ENCODE peak calls at places on chromosomes 5 and 9, in five cellular contexts. U is left ventricle myocardium inferior; K is A549; S is CD8-positive, alpha-beta T cell; N is fibroblast of villous mesenchyme. A is an unnamed sample.

GRCh38 chr5:80644900-80645299 is 9.6 kb upstream of the MSH3 start:
- DNase-seq in K (no peak), N (no peak), U (no peak), S (no peak), A (peak)

GRCh38 chr5:82346376-82347212 is 68.4 kb upstream of the RPS23 start:
- DNase-seq in S (no peak), N (no peak), U (peak), K (no peak), A (no peak)

GRCh38 chr9:136019041-136019680 is 58.0 kb upstream of the UBAC1 start:
- DNase-seq in N (no peak), S (no peak), K (no peak), U (peak), A (no peak)

GRCh38 chr9:91857291-91857781 is 92.7 kb downstream of the ROR2 start:
- DNase-seq in U (no peak), S (no peak), N (peak), K (no peak), A (no peak)

GRCh38 chr9:35001803-35002502 is 12.4 kb downstream of the DNAJB5 start:
- DNase-seq in N (peak), U (no peak), K (no peak), S (no peak), A (peak)

GRCh38 chr9:100186356-100186755 is 87.3 kb downstream of the INVS start:
- DNase-seq in N (peak), U (no peak), S (no peak), K (no peak), A (no peak)

GRCh38 chr9:113219972-113220371 is 1.1 kb downstream of the FKBP15 start:
- DNase-seq in U (no peak), N (peak), S (no peak), K (no peak), A (peak)

GRCh38 chr9:38012767-38013450 is 56.1 kb downstream of the SHB start:
- DNase-seq in U (no peak), S (no peak), N (no peak), K (no peak), A (no peak)

GRCh38 chr9:79581388-79581787 is 9.6 kb downstream of the TLE4 start:
- DNase-seq in U (no peak), K (no peak), S (no peak), N (peak), A (peak)

GRCh38 chr5:91224459-91224858 is 158.7 kb downstream of the ARRDC3 start:
- DNase-seq in N (no peak), U (no peak), S (no peak), K (no peak), A (no peak)

GRCh38 chr5:55226934-55227737 is at the start of gene MCIDAS:
- DNase-seq in U (peak), K (peak), N (peak), S (no peak), A (no peak)

GRCh38 chr9:98189412-98189811 is 3.0 kb downstream of the CORO2A start:
- DNase-seq in S (no peak), U (no peak), K (no peak), N (no peak), A (no peak)

GRCh38 chr9:132116583-132116982 is 36.9 kb upstream of the MED27 start:
- DNase-seq in U (no peak), K (no peak), S (no peak), N (no peak), A (no peak)

GRCh38 chr5:172377856-172378255 is 76.5 kb downstream of the SH3PXD2B start:
- DNase-seq in U (no peak), K (no peak), N (no peak), S (no peak), A (no peak)

GRCh38 chr9:34675048-34675714 is 12.7 kb upstream of the CCL27 start:
- DNase-seq in U (peak), S (no peak), K (peak), N (peak), A (peak)

GRCh38 chr5:12003680-12004079 is 99.4 kb upstream of the CTNND2 start:
- DNase-seq in U (no peak), S (no peak), K (no peak), N (no peak), A (no peak)

GRCh38 chr5:143261748-143262392 is 141.6 kb downstream of the NR3C1 start:
- DNase-seq in S (no peak), K (no peak), N (peak), U (no peak), A (peak)

GRCh38 chr5:15704397-15704947 is 204.5 kb downstream of the FBXL7 start:
- DNase-seq in S (no peak), U (no peak), N (no peak), K (no peak), A (peak)

GRCh38 chr5:111984044-111984443 is 227.1 kb upstream of the NREP start:
- DNase-seq in S (no peak), U (no peak), K (peak), N (peak), A (peak)

GRCh38 chr5:127442085-127442484 is 75.4 kb upstream of the PRRC1 start:
- DNase-seq in N (peak), U (no peak), K (peak), S (no peak), A (peak)

GRCh38 chr5:73694089-73694488 is 68.1 kb downstream of the ARHGEF28 start:
- DNase-seq in N (no peak), U (no peak), S (no peak), K (no peak), A (no peak)

GRCh38 chr9:38718148-38718547 is 1.8 kb downstream of the FAM240B start:
- DNase-seq in S (no peak), U (no peak), K (no peak), N (no peak), A (no peak)

GRCh38 chr5:78492216-78492615 is 131.8 kb downstream of the SCAMP1 start:
- DNase-seq in S (no peak), U (no peak), N (no peak), K (no peak), A (no peak)

DNA sequence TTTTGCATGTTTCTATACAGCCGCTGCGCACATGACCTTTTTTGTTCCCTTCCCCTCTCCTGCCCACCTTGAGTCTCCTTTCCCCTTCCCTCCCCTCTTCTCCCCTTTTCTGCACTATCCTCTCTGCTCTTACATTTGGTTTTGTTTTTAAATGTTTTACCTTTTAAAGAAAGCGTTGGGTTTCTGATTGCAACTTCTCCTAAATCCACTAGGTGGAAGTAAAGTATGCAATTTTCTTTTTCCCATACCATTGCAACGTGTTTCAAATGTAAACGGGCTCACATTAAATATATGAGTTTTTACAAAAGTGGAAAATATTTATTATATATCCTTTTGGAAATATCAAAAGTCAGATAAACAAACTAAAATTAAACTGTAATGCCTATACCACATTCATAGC is 500.9 kb downstream of the DIRAS2 start:
- DNase-seq in K (peak), S (no peak), U (no peak), N (peak), A (peak)
- TF ChIP-seq CTCF in K (peak), S (no peak), U (peak), N (peak), A (peak)

GRCh38 chr9:17905356-17906203 is 326.7 kb downstream of the SH3GL2 start:
- DNase-seq in K (no peak), N (no peak), S (no peak), U (no peak), A (no peak)

GRCh38 chr9:17900604-17901003 is 321.7 kb downstream of the SH3GL2 start:
- DNase-seq in S (no peak), K (no peak), N (peak), U (no peak), A (no peak)

GRCh38 chr9:17906841-17907779 is 328.2 kb downstream of the SH3GL2 start:
- DNase-seq in S (no peak), U (no peak), K (no peak), N (no peak), A (no peak)

GRCh38 chr9:17907780-17908513 is 329.1 kb downstream of the SH3GL2 start:
- DNase-seq in N (no peak), K (no peak), S (no peak), U (no peak), A (peak)

DNA sequence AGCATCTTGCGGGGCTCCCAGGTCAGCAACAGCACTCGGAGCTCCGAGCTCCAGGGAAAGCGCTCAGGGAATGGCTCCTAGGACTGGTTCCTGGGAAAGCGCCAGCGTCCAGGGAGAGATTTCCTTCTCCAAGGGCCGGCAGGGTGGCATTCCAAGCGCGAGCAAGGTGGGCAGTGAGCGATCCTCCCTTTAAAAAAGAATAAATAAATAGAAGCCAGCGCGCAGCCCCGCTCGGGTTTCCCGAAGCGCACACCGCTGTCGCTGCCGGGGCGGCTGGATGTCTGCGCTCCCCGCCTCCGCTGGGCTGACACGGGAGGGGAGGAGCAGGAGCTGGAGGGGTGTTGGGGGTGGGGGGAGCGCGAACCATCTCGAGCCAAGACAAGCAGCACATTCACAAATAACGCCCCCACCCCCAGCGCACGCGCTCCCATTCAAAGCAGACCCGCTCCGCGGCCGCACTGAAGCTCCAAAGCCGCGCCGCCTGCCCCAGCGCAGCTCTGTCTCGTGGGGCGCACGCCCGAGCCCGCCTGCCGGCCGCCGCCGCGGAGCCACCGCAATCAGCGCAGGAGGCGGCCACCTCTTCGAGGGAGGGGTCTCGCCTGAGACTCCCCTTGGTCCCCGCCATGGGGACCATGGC is 327.5 kb downstream of the SH3GL2 start:
- DNase-seq in K (no peak), U (no peak), N (no peak), S (no peak), A (no peak)
- H3K4me3 ChIP-seq in K (no peak), U (peak), N (no peak), S (no peak), A (no peak)

DNA sequence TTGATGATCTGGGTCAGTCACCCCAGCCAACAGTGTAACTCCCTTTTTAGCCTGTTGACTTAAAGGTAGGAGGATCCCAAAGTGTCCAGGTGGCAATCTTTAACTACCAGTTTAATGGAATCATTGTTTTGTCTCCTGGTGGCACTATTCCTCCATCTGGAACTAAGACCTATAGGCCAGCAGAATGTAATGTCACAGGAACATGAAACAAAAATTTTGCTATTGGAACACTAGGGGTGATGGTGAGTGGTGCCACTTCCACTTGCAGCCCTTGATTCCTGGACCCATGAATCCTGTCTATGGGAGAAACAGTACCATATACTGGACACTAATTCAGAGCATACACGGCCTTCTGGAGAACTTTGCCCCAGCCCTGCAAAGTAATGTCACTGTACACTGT is 219.5 kb upstream of the RASA1 start:
- DNase-seq in S (no peak), U (no peak), K (peak), N (no peak), A (no peak)
- TF ChIP-seq CTCF in S (no peak), U (no peak), K (peak), N (no peak), A (no peak)

DNA sequence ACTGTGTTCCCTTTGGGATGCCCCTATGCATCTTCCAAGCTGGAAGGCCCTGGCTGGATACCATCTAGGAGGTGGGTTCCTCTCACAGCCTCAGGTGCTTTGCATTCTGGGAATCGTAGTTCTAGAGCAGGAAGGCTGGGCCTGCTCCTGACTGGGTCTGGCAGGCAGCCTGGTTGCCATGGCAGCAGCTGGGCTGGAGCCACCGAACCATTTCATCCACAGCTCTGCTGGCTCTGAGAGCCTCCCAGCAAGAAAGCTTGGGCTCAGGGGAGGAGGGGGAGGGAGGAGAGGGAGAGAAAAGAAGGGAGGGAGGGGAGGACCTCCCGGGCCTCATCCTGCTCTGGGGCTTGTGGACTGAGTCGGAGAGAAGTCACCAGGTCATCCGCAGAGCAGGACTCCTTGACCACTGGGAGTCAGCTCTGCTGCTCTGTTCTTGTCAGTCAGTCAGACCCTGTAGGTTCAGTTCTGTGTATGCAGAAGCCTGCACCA is 65.2 kb upstream of the ARAP3 start:
- DNase-seq in N (peak), U (peak), S (no peak), K (no peak), A (peak)
- H3K4me3 ChIP-seq in N (no peak), U (no peak), S (no peak), K (no peak), A (no peak)

DNA sequence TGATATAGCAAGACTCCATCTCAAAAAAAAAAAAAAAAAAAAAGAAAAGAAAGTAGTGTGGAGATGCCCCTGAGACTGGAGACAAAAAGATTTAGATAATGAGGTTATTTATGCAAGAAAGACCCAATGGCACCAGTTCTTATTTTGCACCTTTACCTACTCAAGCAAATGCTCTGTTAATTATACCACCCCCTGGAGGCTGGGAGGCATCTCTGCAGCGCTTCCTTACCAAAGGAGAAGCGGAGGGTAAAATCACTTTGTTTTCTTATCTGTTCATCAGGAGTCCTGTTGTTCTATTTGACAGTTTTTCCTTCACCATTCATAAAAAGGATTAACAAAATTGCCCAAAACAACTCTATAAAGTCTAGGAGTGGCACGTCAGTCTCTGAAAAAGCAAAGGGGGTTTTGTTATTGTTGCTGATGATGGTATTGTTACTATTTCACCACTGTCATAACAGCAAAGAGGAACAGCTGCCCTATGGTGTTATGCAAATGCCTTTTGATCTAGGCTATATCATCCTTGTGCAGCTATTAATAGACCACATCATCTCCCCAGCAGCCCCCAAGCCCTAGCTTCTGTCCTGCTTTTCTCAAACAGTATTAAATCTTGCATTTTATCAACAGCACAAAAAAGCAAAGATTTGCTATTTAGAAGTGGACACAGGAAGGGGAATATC is 174.0 kb downstream of the PALM2AKAP2 start:
- DNase-seq in K (peak), S (no peak), N (no peak), U (no peak), A (no peak)
- TF ChIP-seq CTCF in K (no peak), S (no peak), N (peak), U (no peak), A (no peak)

GRCh38 chr5:61159841-61160240 is 2.4 kb downstream of the SMIM15 start:
- DNase-seq in K (no peak), U (no peak), N (no peak), S (no peak), A (peak)

GRCh38 chr5:61159070-61159469 is 3.2 kb downstream of the SMIM15 start:
- DNase-seq in U (no peak), S (no peak), K (peak), N (no peak), A (no peak)

GRCh38 chr5:61162832-61163567 is 732 bp upstream of the SMIM15 start:
- DNase-seq in S (no peak), U (no peak), K (peak), N (peak), A (peak)

GRCh38 chr5:61162010-61162831 is at the start of gene SMIM15:
- DNase-seq in U (peak), N (peak), S (peak), K (peak), A (peak)

GRCh38 chr5:61160497-61160896 is 1.8 kb downstream of the SMIM15 start:
- DNase-seq in S (no peak), K (no peak), U (no peak), N (no peak), A (no peak)
- H3K4me3 ChIP-seq in S (no peak), K (no peak), U (peak), N (peak), A (no peak)

DNA sequence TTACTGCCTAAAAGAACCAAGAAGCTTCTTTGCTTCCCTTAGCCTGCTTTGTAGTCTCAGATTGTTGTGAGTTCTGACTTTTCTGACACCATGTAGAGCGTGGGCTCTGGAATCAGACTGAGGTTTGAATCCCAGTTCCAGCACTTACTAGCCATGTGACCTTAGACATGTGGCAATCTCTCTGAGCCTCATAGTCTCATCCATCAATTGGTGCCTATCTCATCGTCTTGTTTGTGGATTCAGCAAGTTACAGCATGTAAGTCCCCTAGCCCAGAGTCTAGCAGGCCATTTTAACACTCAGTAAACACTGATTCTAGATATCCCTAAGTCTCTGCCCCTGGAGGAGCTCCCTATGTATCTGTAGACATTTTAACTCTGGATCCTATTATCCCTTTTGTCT is 94.7 kb downstream of the ANGPTL2 start:
- DNase-seq in N (no peak), K (no peak), U (no peak), S (no peak), A (no peak)
- TF ChIP-seq CTCF in N (no peak), K (no peak), U (no peak), S (no peak), A (no peak)

GRCh38 chr5:32504923-32505596 is 60.5 kb upstream of the ZFR start:
- DNase-seq in N (peak), K (no peak), S (no peak), U (peak), A (peak)
- H3K4me3 ChIP-seq in N (peak), K (no peak), S (no peak), U (no peak), A (peak)